ENCODE peak calls at places on chromosomes 2 and 18, in eight cellular contexts. G is transverse colon, A is stomach, M is SK-N-SH, U is HepG2, E is K562, Y is H1, C is suprapubic skin. K is an unnamed sample.

GRCh38 chr18:35041752-35042379 is 653 bp downstream of the MAPRE2 start:
- DNase-seq in G (no peak), A (no peak), M (peak; percentile 30), U (no peak), E (no peak), Y (no peak), C (no peak), K (no peak)

GRCh38 chr2:71801969-71802368 is 345.7 kb downstream of the CYP26B1 start:
- DNase-seq in G (peak; percentile 30), A (no peak), M (peak; percentile 51), U (peak; percentile 42), E (peak; percentile 45), Y (peak; percentile 87), C (peak; percentile 81), K (peak; percentile 75)

GRCh38 chr18:50114448-50114847 is 80.5 kb downstream of the MYO5B start:
- DNase-seq in G (no peak), A (no peak), M (no peak), U (no peak), E (no peak), Y (no peak), C (no peak), K (no peak)

GRCh38 chr18:43582120-43582519 is 304.8 kb upstream of the SYT4 start:
- DNase-seq in G (no peak), A (peak; percentile 57), M (no peak), U (no peak), E (no peak), Y (no peak), C (no peak), K (no peak)

GRCh38 chr18:67381608-67382150 is 134.8 kb downstream of the DSEL start:
- DNase-seq in G (no peak), A (no peak), M (no peak), U (no peak), E (no peak), Y (no peak), C (no peak), K (no peak)

GRCh38 chr18:76619342-76620315 is 124.6 kb upstream of the ZNF516 start:
- DNase-seq in G (peak; percentile 27), A (peak; percentile 81), M (no peak), U (no peak), E (no peak), Y (peak; percentile 77), C (peak; percentile 84), K (peak; percentile 86)

GRCh38 chr18:13804305-13804704 is 19.6 kb upstream of the MC5R start:
- DNase-seq in G (no peak), A (no peak), M (no peak), U (no peak), E (no peak), Y (no peak), C (no peak), K (no peak)

GRCh38 chr2:37795456-37795855 is 124.0 kb upstream of the CDC42EP3 start:
- DNase-seq in G (no peak), A (no peak), M (no peak), U (no peak), E (no peak), Y (no peak), C (no peak), K (no peak)

GRCh38 chr2:236633219-236633570 is 63.6 kb downstream of the ACKR3 start:
- DNase-seq in G (no peak), A (no peak), M (no peak), U (no peak), E (no peak), Y (no peak), C (peak; percentile 41), K (peak; percentile 50)

GRCh38 chr2:174145827-174146226 is 102.5 kb downstream of the OLA1 start:
- DNase-seq in G (no peak), A (no peak), M (no peak), U (peak; percentile 25), E (peak; percentile 32), Y (no peak), C (no peak), K (no peak)

GRCh38 chr2:209311948-209312347 is 111.9 kb upstream of the MAP2 start:
- DNase-seq in G (no peak), A (no peak), M (no peak), U (no peak), E (no peak), Y (no peak), C (no peak), K (no peak)

GRCh38 chr2:4214444-4215295 is 511.3 kb downstream of the DCDC2C start:
- DNase-seq in G (no peak), A (no peak), M (no peak), U (no peak), E (no peak), Y (no peak), C (no peak), K (no peak)

GRCh38 chr2:98533547-98533946 is 74.8 kb downstream of the COA5 start:
- DNase-seq in G (no peak), A (no peak), M (no peak), U (no peak), E (no peak), Y (no peak), C (no peak), K (no peak)
- TF ChIP-seq EP300 in G (no peak), A (no peak), M (no peak), U (no peak), E (no peak), Y (no peak), C (no peak), K (no peak)

GRCh38 chr18:12287684-12288405 is 20.2 kb upstream of the TUBB6 start:
- DNase-seq in G (peak; percentile 81), A (peak; percentile 73), M (peak; percentile 55), U (peak; percentile 23), E (peak; percentile 85), Y (peak; percentile 85), C (peak; percentile 93), K (peak; percentile 93)
- TF ChIP-seq POLR2AphosphoS5 in G (peak; percentile 68), A (peak; percentile 78), M (peak; percentile 30), U (no peak), E (no peak), Y (no peak), C (no peak), K (peak; percentile 67)

GRCh38 chr2:216345846-216346245 is 26.4 kb downstream of the MARCHF4 start:
- DNase-seq in G (no peak), A (no peak), M (no peak), U (no peak), E (no peak), Y (no peak), C (no peak), K (no peak)

GRCh38 chr2:216343221-216343985 is 28.9 kb downstream of the MARCHF4 start:
- DNase-seq in G (no peak), A (no peak), M (no peak), U (no peak), E (no peak), Y (no peak), C (no peak), K (no peak)

GRCh38 chr2:216344206-216344957 is 27.9 kb downstream of the MARCHF4 start:
- DNase-seq in G (no peak), A (no peak), M (no peak), U (no peak), E (peak; percentile 15), Y (no peak), C (no peak), K (no peak)

GRCh38 chr2:216346781-216347180 is 25.5 kb downstream of the MARCHF4 start:
- DNase-seq in G (no peak), A (no peak), M (no peak), U (no peak), E (no peak), Y (no peak), C (no peak), K (no peak)

GRCh38 chr2:216344958-216345315 is 27.3 kb downstream of the MARCHF4 start:
- DNase-seq in G (no peak), A (no peak), M (no peak), U (no peak), E (no peak), Y (no peak), C (no peak), K (no peak)
- H3K36me3 ChIP-seq in G (no peaks in the 10 kb centered on the region), A (no peaks in the 10 kb centered on the region), M (no peaks in the 10 kb centered on the region), U (no peaks in the 10 kb centered on the region), E (no peaks in the 10 kb centered on the region), Y (no peaks in the 10 kb centered on the region), C (no peaks in the 10 kb centered on the region), K (no peaks in the 10 kb centered on the region)

DNA sequence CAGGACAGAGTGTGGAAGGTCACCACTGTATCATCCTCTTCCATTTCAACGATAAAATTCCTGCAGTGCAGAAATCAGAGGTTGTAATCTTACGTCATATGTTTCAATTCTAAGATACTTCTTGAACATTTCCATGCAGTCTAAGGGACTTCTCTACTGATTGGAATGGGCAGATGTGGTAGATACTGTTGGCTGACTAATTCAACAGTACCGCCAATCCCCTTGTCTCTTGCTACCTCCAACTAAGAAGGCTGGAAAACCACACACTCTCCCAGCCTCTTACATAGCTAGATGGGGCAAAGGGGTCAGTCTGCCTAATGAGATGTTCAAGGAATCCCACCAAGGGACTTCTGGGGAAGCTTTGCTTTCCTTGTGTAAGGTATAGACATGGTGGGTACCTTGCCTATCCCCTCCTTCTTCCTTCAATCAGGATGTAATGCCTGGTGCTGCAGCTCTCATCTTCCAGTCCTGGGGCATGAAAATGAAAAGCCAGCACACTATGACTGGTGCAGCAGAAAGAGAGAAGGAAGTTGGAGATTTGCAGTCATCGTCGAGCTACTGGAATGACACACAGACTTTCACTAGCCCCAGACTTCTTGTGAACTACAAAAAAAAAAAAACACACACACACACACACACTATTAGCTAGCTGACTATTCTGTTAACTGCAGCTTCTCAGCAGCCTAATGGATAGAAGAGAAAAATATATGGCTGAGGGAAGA is 84.1 kb downstream of the ALPK2 start:
- DNase-seq in G (no peak), A (no peak), M (no peak), U (no peak), E (no peak), Y (no peak), C (no peak), K (no peak)
- TF ChIP-seq EP300 in G (no peak), A (no peak), M (no peak), U (no peak), E (no peak), Y (no peak), C (no peak), K (no peak)

GRCh38 chr2:198006733-198007132 is 202.3 kb downstream of the PLCL1 start:
- DNase-seq in G (no peak), A (no peak), M (no peak), U (no peak), E (no peak), Y (no peak), C (no peak), K (no peak)
- TF ChIP-seq POLR2AphosphoS5 in G (no peak), A (no peak), M (no peak), U (no peak), E (no peak), Y (no peak), C (no peak), K (no peak)

DNA sequence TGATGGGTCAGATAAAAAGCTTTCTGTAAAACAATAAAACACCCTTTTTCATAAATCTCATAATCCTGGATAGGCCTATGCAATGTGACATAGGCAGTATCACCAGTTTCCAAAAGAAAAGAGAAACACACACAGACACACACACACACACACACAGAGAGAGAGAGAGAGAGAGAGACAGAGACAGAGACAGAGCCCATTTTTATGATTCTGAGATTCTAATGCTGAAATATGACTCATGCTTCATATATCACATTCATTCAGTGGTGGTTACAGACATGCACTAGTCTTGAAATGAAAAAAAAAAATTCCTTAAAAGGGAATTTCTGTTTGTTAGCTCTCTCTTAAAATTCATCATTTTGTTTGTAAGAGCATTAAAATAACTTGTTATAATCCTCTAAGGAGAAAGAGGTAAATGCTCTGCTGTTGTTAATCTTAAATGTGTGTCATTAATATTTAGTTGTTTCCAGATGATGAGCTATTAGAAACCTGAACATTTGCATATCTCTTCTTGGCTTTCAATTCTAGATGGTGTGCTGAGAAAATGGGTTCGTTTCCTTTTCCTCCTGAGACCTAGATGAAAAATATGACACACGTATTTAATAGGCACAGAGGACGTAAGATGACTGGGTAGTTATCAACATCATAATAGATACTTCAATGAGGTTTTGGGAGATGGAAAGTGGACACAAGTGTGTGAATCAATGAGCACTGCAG is 1598.7 kb upstream of the ACVR2A start:
- DNase-seq in G (no peak), A (no peak), M (no peak), U (no peak), E (no peak), Y (no peak), C (no peak), K (no peak)
- H3K36me3 ChIP-seq in G (no peaks in the 10 kb centered on the region), A (no peaks in the 10 kb centered on the region), M (no peaks in the 10 kb centered on the region), U (no peaks in the 10 kb centered on the region), E (no peaks in the 10 kb centered on the region), Y (no peaks in the 10 kb centered on the region), C (no peaks in the 10 kb centered on the region), K (no peaks in the 10 kb centered on the region)